ENCODE peak calls at places on chromosomes 2 and 18, in four cellular contexts. One of them, this sample, is unnamed.

GRCh38 chr18:904135-905090 is at the start of gene ADCYAP1:
- DNase-seq in HepG2: no peak
- DNase-seq in GM12878: no peak
- DNase-seq in K562: no peak
- DNase-seq in this sample: no peak

GRCh38 chr18:75231053-75231406 is 20.4 kb downstream of the TSHZ1 start:
- DNase-seq in HepG2: no peak
- DNase-seq in GM12878: no peak
- DNase-seq in K562: no peak
- DNase-seq in this sample: no peak

GRCh38 chr18:26304511-26304910 is 78.3 kb downstream of the TAF4B start:
- DNase-seq in HepG2: no peak
- DNase-seq in GM12878: no peak
- DNase-seq in K562: no peak
- DNase-seq in this sample: no peak

GRCh38 chr2:227804970-227805369 is 8.7 kb upstream of the CCL20 start:
- DNase-seq in HepG2: no peak
- DNase-seq in GM12878: no peak
- DNase-seq in K562: no peak
- DNase-seq in this sample: no peak

GRCh38 chr2:136985044-136985443 is 219.7 kb downstream of the THSD7B start:
- DNase-seq in HepG2: no peak
- DNase-seq in GM12878: no peak
- DNase-seq in K562: no peak
- DNase-seq in this sample: no peak

GRCh38 chr2:200086911-200087310 is 131.5 kb downstream of the MAIP1 start:
- DNase-seq in HepG2: no peak
- DNase-seq in GM12878: no peak
- DNase-seq in K562: no peak
- DNase-seq in this sample: no peak

GRCh38 chr2:183149489-183149888 is 25.2 kb downstream of the NUP35 start:
- DNase-seq in HepG2: no peak
- DNase-seq in GM12878: no peak
- DNase-seq in K562: no peak
- DNase-seq in this sample: no peak

GRCh38 chr2:210195066-210195852 is 24.1 kb upstream of the KANSL1L start:
- DNase-seq in HepG2: peak
- DNase-seq in GM12878: no peak
- DNase-seq in K562: peak
- DNase-seq in this sample: peak

GRCh38 chr18:80023173-80023572 is 11.1 kb upstream of the RBFA start:
- DNase-seq in HepG2: no peak
- DNase-seq in GM12878: no peak
- DNase-seq in K562: peak
- DNase-seq in this sample: no peak

GRCh38 chr2:85083092-85083491 is 50.1 kb upstream of the TCF7L1 start:
- DNase-seq in HepG2: no peak
- DNase-seq in GM12878: no peak
- DNase-seq in K562: no peak
- DNase-seq in this sample: no peak

GRCh38 chr18:28411806-28412205 is 234.9 kb upstream of the CDH2 start:
- DNase-seq in HepG2: no peak
- DNase-seq in GM12878: no peak
- DNase-seq in K562: no peak
- DNase-seq in this sample: no peak

GRCh38 chr2:69483024-69483423 is 45.8 kb upstream of the NFU1 start:
- DNase-seq in HepG2: no peak
- DNase-seq in GM12878: no peak
- DNase-seq in K562: no peak
- DNase-seq in this sample: no peak

GRCh38 chr2:65800998-65801397 is 368.6 kb upstream of the SPRED2 start:
- DNase-seq in HepG2: no peak
- DNase-seq in GM12878: no peak
- DNase-seq in K562: no peak
- DNase-seq in this sample: peak

GRCh38 chr2:127588241-127588640 is 52.8 kb downstream of the MYO7B start:
- DNase-seq in HepG2: no peak
- DNase-seq in GM12878: no peak
- DNase-seq in K562: no peak
- DNase-seq in this sample: no peak

GRCh38 chr18:63346031-63346430 is 21.0 kb downstream of the KDSR start:
- DNase-seq in HepG2: no peak
- DNase-seq in GM12878: no peak
- DNase-seq in K562: no peak
- DNase-seq in this sample: no peak

GRCh38 chr2:10934308-10934978 is 22.7 kb downstream of the KCNF1 start:
- DNase-seq in HepG2: peak
- DNase-seq in GM12878: no peak
- DNase-seq in K562: no peak
- DNase-seq in this sample: no peak

GRCh38 chr2:203444738-203445137 is 90.4 kb downstream of the RAPH1 start:
- DNase-seq in HepG2: no peak
- DNase-seq in GM12878: no peak
- DNase-seq in K562: no peak
- DNase-seq in this sample: no peak

GRCh38 chr2:10170256-10170655 is 47.7 kb downstream of the RRM2 start:
- DNase-seq in HepG2: no peak
- DNase-seq in GM12878: no peak
- DNase-seq in K562: no peak
- DNase-seq in this sample: no peak

GRCh38 chr2:156329031-156329921 is 3.2 kb downstream of the NR4A2 start:
- DNase-seq in HepG2: no peak
- DNase-seq in GM12878: no peak
- DNase-seq in K562: no peak
- DNase-seq in this sample: no peak

GRCh38 chr2:171793691-171794678 is 100.1 kb downstream of the SLC25A12 start:
- DNase-seq in HepG2: no peak
- DNase-seq in GM12878: no peak
- DNase-seq in K562: no peak
- DNase-seq in this sample: no peak

GRCh38 chr2:162282765-162283425 is 35.6 kb downstream of the IFIH1 start:
- DNase-seq in HepG2: no peak
- DNase-seq in GM12878: no peak
- DNase-seq in K562: no peak
- DNase-seq in this sample: no peak

GRCh38 chr2:175035806-175036205 is 30.6 kb upstream of the CHN1 start:
- DNase-seq in HepG2: no peak
- DNase-seq in GM12878: no peak
- DNase-seq in K562: no peak
- DNase-seq in this sample: no peak

GRCh38 chr2:175037941-175038340 is 32.8 kb upstream of the CHN1 start:
- DNase-seq in HepG2: no peak
- DNase-seq in GM12878: no peak
- DNase-seq in K562: no peak
- DNase-seq in this sample: no peak

GRCh38 chr2:175036582-175037018 is 31.4 kb upstream of the CHN1 start:
- DNase-seq in HepG2: peak
- DNase-seq in GM12878: no peak
- DNase-seq in K562: peak
- DNase-seq in this sample: peak

GRCh38 chr2:175039490-175039889 is 34.3 kb upstream of the CHN1 start:
- DNase-seq in HepG2: no peak
- DNase-seq in GM12878: no peak
- DNase-seq in K562: no peak
- DNase-seq in this sample: no peak

GRCh38 chr2:175039031-175039430 is 33.9 kb upstream of the CHN1 start:
- DNase-seq in HepG2: peak
- DNase-seq in GM12878: no peak
- DNase-seq in K562: no peak
- DNase-seq in this sample: no peak
- TF ChIP-seq TARDBP in HepG2: no peak
- TF ChIP-seq TARDBP in GM12878: no peak
- TF ChIP-seq TARDBP in K562: no peak
- TF ChIP-seq TARDBP in this sample: no peak

DNA sequence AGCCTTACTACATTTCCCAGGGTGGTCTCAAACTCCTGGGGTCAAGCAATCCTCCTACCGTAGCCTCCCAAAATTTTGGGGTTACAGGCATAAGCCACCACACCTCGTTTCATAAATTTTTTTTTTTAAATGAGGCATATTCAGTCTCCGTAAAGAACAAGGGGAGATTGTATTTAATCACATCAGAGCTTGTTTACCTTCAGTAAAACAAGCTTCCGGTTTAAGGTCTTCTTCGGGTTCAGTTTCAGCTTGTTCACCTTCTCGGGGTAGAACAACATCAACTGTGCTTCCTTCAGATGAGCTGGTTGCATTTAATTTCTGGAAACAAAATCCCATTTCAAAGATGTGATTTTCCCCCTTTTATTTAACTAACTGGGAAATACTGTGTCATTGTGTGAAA is 88.6 kb downstream of the SCN3A start:
- DNase-seq in HepG2: peak
- DNase-seq in GM12878: no peak
- DNase-seq in K562: no peak
- DNase-seq in this sample: no peak
- TF ChIP-seq TARDBP in HepG2: no peak
- TF ChIP-seq TARDBP in GM12878: no peak
- TF ChIP-seq TARDBP in K562: no peak
- TF ChIP-seq TARDBP in this sample: no peak

DNA sequence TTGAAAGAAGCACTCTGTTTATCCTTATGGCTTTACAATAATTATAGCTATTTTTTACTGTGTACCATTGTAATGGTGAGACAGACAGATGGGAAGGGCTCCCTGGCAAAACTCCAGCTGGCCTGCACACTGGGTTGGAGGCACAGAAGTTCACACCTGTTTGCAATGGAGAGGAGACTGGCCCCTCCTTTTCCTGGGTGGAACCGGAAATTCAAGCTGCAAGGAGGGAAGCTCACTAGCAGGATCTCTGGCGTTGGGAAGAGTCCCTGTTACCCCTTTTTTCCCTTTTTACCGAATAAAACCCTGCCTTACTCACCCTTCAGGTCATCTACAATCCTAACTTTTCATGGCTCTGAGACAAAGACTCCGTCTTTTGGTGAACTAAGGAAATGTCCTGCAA is 100.3 kb upstream of the TFPI start:
- DNase-seq in HepG2: no peak
- DNase-seq in GM12878: no peak
- DNase-seq in K562: no peak
- DNase-seq in this sample: no peak
- TF ChIP-seq TARDBP in HepG2: no peak
- TF ChIP-seq TARDBP in GM12878: no peak
- TF ChIP-seq TARDBP in K562: no peak
- TF ChIP-seq TARDBP in this sample: no peak

GRCh38 chr2:148926291-148926961 is 51.4 kb downstream of the KIF5C start:
- DNase-seq in HepG2: peak
- DNase-seq in GM12878: peak
- DNase-seq in K562: peak
- DNase-seq in this sample: peak

GRCh38 chr2:148922776-148923175 is 47.7 kb downstream of the KIF5C start:
- DNase-seq in HepG2: no peak
- DNase-seq in GM12878: no peak
- DNase-seq in K562: no peak
- DNase-seq in this sample: no peak

GRCh38 chr2:148928395-148928794 is 53.4 kb downstream of the KIF5C start:
- DNase-seq in HepG2: no peak
- DNase-seq in GM12878: no peak
- DNase-seq in K562: no peak
- DNase-seq in this sample: no peak

GRCh38 chr2:148930046-148930775 is 55.2 kb downstream of the KIF5C start:
- DNase-seq in HepG2: no peak
- DNase-seq in GM12878: no peak
- DNase-seq in K562: no peak
- DNase-seq in this sample: no peak

DNA sequence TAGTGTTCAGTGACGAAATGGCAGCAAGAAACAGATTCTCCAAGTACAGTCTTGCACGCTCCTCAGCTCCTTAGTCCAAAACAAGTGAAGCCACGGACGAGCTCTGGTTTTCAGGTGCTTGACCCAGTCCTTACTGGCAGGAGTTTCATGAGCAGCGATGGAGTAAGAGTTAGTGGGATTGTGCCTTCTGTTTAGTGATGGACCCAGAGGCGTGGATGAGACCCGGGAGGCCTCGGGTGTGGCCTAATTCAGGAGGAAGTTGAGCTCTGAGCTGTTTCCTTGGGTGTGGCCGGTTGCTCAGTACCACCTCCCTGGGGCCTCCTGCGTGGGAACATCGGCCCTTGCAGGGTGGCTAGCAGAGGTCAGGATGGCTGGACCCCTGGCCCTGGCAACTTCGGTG is 52.0 kb downstream of the KIF5C start:
- DNase-seq in HepG2: no peak
- DNase-seq in GM12878: no peak
- DNase-seq in K562: peak
- DNase-seq in this sample: peak
- TF ChIP-seq TARDBP in HepG2: no peak
- TF ChIP-seq TARDBP in GM12878: no peak
- TF ChIP-seq TARDBP in K562: no peak
- TF ChIP-seq TARDBP in this sample: no peak